ENCODE peak calls at places on chromosomes 5 and 9, in six cellular contexts. R is HCT116, O is Panc1, M is sigmoid colon, S is spleen, F is SK-N-SH. L is an unnamed sample.

GRCh38 chr5:127561254-127561653 is 43.8 kb downstream of the PRRC1 start:
- DNase-seq in R (no peak), O (no peak), M (no peak), S (no peak), F (no peak), L (no peak)

GRCh38 chr5:33850100-33850594 is 41.6 kb downstream of the ADAMTS12 start:
- DNase-seq in R (no peak), O (no peak), M (no peak), S (no peak), F (no peak), L (peak)

GRCh38 chr5:117761190-117761589 is 1186.6 kb upstream of the SEMA6A start:
- DNase-seq in R (no peak), O (no peak), M (no peak), S (no peak), F (no peak), L (no peak)

GRCh38 chr5:143390941-143391340 is 12.5 kb downstream of the NR3C1 start:
- DNase-seq in R (no peak), O (no peak), M (no peak), S (no peak), F (no peak), L (no peak)

GRCh38 chr5:35863159-35863558 is 6.5 kb downstream of the IL7R start:
- DNase-seq in R (no peak), O (no peak), M (no peak), S (no peak), F (no peak), L (no peak)

GRCh38 chr5:177035982-177036381 is 13.5 kb downstream of the ZNF346 start:
- DNase-seq in R (no peak), O (no peak), M (no peak), S (no peak), F (no peak), L (no peak)

GRCh38 chr5:16889203-16889971 is 46.7 kb downstream of the MYO10 start:
- DNase-seq in R (no peak), O (no peak), M (no peak), S (no peak), F (no peak), L (no peak)

GRCh38 chr9:99852617-99853016 is 30.9 kb downstream of the NR4A3 start:
- DNase-seq in R (no peak), O (no peak), M (no peak), S (no peak), F (no peak), L (no peak)

GRCh38 chr9:91066856-91067255 is 265.2 kb downstream of the SYK start:
- DNase-seq in R (no peak), O (no peak), M (no peak), S (no peak), F (no peak), L (no peak)

GRCh38 chr9:94801685-94802084 is 75.2 kb downstream of the AOPEP start:
- DNase-seq in R (no peak), O (no peak), M (no peak), S (no peak), F (no peak), L (no peak)

GRCh38 chr9:82865524-82865923 is 197.4 kb downstream of the RASEF start:
- DNase-seq in R (no peak), O (no peak), M (no peak), S (no peak), F (no peak), L (no peak)

GRCh38 chr9:70407081-70407503 is 7.4 kb downstream of the KLF9 start:
- DNase-seq in R (no peak), O (no peak), M (no peak), S (no peak), F (no peak), L (no peak)

GRCh38 chr9:113573303-113573958 is 109.9 kb downstream of the RGS3 start:
- DNase-seq in R (no peak), O (no peak), M (peak), S (peak), F (no peak), L (no peak)

GRCh38 chr5:126054593-126055347 is 368.4 kb upstream of the GRAMD2B start:
- DNase-seq in R (no peak), O (no peak), M (no peak), S (no peak), F (peak), L (no peak)

GRCh38 chr5:40656766-40657165 is 22.9 kb upstream of the PTGER4 start:
- DNase-seq in R (no peak), O (no peak), M (no peak), S (no peak), F (no peak), L (no peak)

GRCh38 chr9:38622083-38622674 is 1.8 kb upstream of the ANKRD18A start:
- DNase-seq in R (no peak), O (no peak), M (no peak), S (peak), F (peak), L (no peak)

GRCh38 chr9:127923771-127924170 is 6.8 kb downstream of the PIP5KL1 start:
- DNase-seq in R (peak), O (no peak), M (no peak), S (no peak), F (no peak), L (no peak)

GRCh38 chr5:180070726-180071417 is 687 bp downstream of the RNF130 start:
- DNase-seq in R (no peak), O (no peak), M (peak), S (no peak), F (peak), L (no peak)

GRCh38 chr9:114880276-114880891 is 50.0 kb downstream of the TNFSF8 start:
- DNase-seq in R (no peak), O (no peak), M (no peak), S (no peak), F (no peak), L (no peak)

GRCh38 chr5:37494756-37495155 is 115.6 kb downstream of the WDR70 start:
- DNase-seq in R (no peak), O (no peak), M (peak), S (no peak), F (no peak), L (no peak)
- TF ChIP-seq POLR2AphosphoS5 in R (no peak), O (no peak), M (no peak), S (no peak), F (no peak), L (no peak)

GRCh38 chr5:139745800-139746690 is 49.6 kb upstream of the PSD2 start:
- DNase-seq in R (peak), O (no peak), M (peak), S (peak), F (peak), L (no peak)
- TF ChIP-seq POLR2AphosphoS5 in R (no peak), O (no peak), M (no peak), S (peak), F (no peak), L (no peak)

DNA sequence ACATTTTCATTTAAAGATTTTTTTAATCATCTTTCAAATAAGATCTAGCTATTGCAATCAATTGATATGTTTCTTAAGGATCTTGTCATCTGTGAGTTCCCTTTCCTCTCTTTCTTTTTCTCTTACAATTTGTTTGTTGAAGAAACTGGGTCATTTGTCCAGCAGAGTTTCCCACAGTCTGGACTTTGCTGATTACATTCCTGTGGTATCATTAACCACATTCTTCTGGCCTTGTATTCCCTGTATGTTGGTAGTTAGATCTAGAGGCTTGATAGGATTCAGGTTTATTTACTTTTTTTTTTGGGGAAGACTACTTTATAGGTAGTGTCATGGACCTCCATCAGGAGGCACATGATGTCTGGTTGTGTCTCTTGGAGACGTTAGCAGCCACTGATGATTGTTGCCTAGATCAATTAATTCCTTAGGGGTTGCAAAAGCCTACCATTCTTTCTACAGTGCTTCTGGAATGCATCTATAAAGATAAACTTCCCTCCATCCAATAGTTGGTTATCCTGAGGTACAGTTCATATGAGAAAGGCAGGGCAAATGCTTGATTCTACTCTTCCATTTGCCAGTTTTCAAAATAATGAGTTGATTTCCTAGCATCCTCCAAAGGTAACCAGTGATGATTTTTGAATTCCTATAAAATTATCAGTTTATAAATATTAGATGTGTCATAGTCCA is 14.3 kb downstream of the PDE8B start:
- DNase-seq in R (no peak), O (no peak), M (no peak), S (no peak), F (no peak), L (no peak)
- TF ChIP-seq POLR2AphosphoS5 in R (no peak), O (no peak), M (no peak), S (no peak), F (no peak), L (no peak)

DNA sequence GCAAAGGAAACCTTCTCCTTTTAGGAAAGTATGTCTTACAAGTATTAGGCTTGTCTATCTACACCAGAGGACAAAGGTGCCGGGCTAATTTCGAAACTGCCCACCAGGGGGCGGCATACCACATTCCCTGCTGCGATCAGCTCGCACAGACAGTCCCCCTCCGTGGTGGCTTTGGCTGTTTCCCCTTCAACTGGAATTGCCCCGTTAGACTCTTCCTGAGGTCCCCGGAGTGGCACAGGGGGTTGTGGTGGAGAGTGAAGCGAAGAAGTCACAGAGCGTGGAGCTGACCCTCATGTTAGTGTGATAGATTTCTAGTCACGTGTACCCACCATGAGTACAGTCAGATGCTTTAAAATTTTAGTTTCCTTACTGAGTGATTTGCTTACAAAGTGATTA is 17.5 kb downstream of the PTTG1 start:
- DNase-seq in R (peak), O (peak), M (peak), S (peak), F (peak), L (no peak)
- TF ChIP-seq POLR2AphosphoS5 in R (no peak), O (no peak), M (no peak), S (no peak), F (no peak), L (peak)

L was measured in GM12892.